ENCODE peak calls at places on chromosome 22, in seven cellular contexts. V, W, C, A, S, R and Q are unnamed samples.

GRCh38 chr22:38657248-38657909 is 941 bp downstream of the CBY1 start:
- DNase-seq in V (no peak), W (peak; percentile 12), C (peak; percentile 22), A (no peak), S (no peak), R (no peak), Q (peak; percentile 77)

GRCh38 chr22:46797355-46797754 is 34.9 kb downstream of the TBC1D22A start:
- DNase-seq in V (no peak), W (peak; percentile 43), C (no peak), A (peak; percentile 52), S (no peak), R (no peak), Q (peak; percentile 72)

GRCh38 chr22:46866591-46866990 is 104.1 kb downstream of the TBC1D22A start:
- DNase-seq in V (no peak), W (peak; percentile 49), C (no peak), A (no peak), S (peak; percentile 65), R (no peak), Q (no peak)

GRCh38 chr22:46418827-46419226 is 83.3 kb downstream of the TRMU start:
- DNase-seq in V (no peak), W (no peak), C (no peak), A (no peak), S (no peak), R (no peak), Q (no peak)

GRCh38 chr22:24380220-24381218 is 46.9 kb upstream of the ADORA2A start:
- DNase-seq in V (no peak), W (no peak), C (no peak), A (no peak), S (no peak), R (no peak), Q (no peak)

GRCh38 chr22:42314709-42315391 is 44.4 kb upstream of the TCF20 start:
- DNase-seq in V (no peak), W (no peak), C (no peak), A (no peak), S (no peak), R (no peak), Q (no peak)

GRCh38 chr22:26887456-26887855 is 230.1 kb downstream of the MIAT start:
- DNase-seq in V (no peak), W (peak; percentile 79), C (no peak), A (no peak), S (peak; percentile 54), R (no peak), Q (no peak)

GRCh38 chr22:19805821-19806212 is 45.2 kb downstream of the TBX1 start:
- DNase-seq in V (no peak), W (no peak), C (no peak), A (no peak), S (no peak), R (peak; percentile 27), Q (peak; percentile 70)

GRCh38 chr22:17314472-17314871 is 54.8 kb upstream of the CECR2 start:
- DNase-seq in V (no peak), W (no peak), C (no peak), A (no peak), S (no peak), R (no peak), Q (no peak)

GRCh38 chr22:41367039-41367679 is 14.6 kb upstream of the TEF start:
- DNase-seq in V (no peak), W (peak; percentile 99), C (no peak), A (peak; percentile 99), S (peak; percentile 93), R (peak; percentile 99), Q (peak; percentile 92)

GRCh38 chr22:18101536-18101935 is 9.1 kb upstream of the TUBA8 start:
- DNase-seq in V (no peak), W (no peak), C (no peak), A (no peak), S (no peak), R (no peak), Q (peak; percentile 6)

GRCh38 chr22:30923168-30923900 is 45.2 kb downstream of the MORC2 start:
- DNase-seq in V (no peak), W (no peak), C (no peak), A (peak; percentile 45), S (no peak), R (peak; percentile 28), Q (no peak)

GRCh38 chr22:48517039-48518030 is 1310.3 kb downstream of the BRD1 start:
- DNase-seq in V (no peak), W (no peak), C (no peak), A (peak; percentile 80), S (no peak), R (no peak), Q (no peak)